ENCODE peak calls at places on chromosomes 7 and 10, in six cellular contexts. K, Y, D, U, W and G are unnamed samples.

GRCh38 chr7:42167914-42168236 is 69.1 kb downstream of the GLI3 start:
- DNase-seq in K (no peak), Y (no peak), D (no peak), U (no peak), W (no peak), G (no peak)

GRCh38 chr7:64574481-64575159 is 11.7 kb upstream of the ZNF680 start:
- DNase-seq in K (no peak), Y (no peak), D (no peak), U (no peak), W (peak), G (no peak)

GRCh38 chr10:26475448-26475847 is 37.3 kb downstream of the APBB1IP start:
- DNase-seq in K (no peak), Y (no peak), D (no peak), U (no peak), W (no peak), G (no peak)

GRCh38 chr10:121236621-121237020 is 361.6 kb downstream of the FGFR2 start:
- DNase-seq in K (peak), Y (no peak), D (no peak), U (no peak), W (no peak), G (no peak)

GRCh38 chr7:38017320-38017719 is 96.9 kb downstream of the EPDR1 start:
- DNase-seq in K (no peak), Y (no peak), D (no peak), U (no peak), W (no peak), G (no peak)

GRCh38 chr10:114239994-114240345 is 916 bp downstream of the VWA2 start:
- DNase-seq in K (no peak), Y (no peak), D (no peak), U (no peak), W (peak), G (no peak)

GRCh38 chr10:11086177-11086576 is 68.5 kb downstream of the CELF2 start:
- DNase-seq in K (no peak), Y (no peak), D (no peak), U (no peak), W (no peak), G (peak)

GRCh38 chr7:54811016-54811924 is 52.3 kb upstream of the SEC61G start:
- DNase-seq in K (no peak), Y (peak), D (no peak), U (no peak), W (no peak), G (no peak)

GRCh38 chr7:128913856-128914565 is 3.5 kb upstream of the KCP start:
- DNase-seq in K (no peak), Y (no peak), D (no peak), U (no peak), W (no peak), G (no peak)

GRCh38 chr10:113487154-113487553 is 65.7 kb upstream of the HABP2 start:
- DNase-seq in K (no peak), Y (peak), D (no peak), U (no peak), W (no peak), G (no peak)

GRCh38 chr10:47090903-47091302 is 179.7 kb downstream of the PTPN20 start:
- DNase-seq in K (no peak), Y (no peak), D (no peak), U (no peak), W (no peak), G (no peak)

GRCh38 chr7:18350678-18351077 is 144.9 kb upstream of the HDAC9 start:
- DNase-seq in K (no peak), Y (no peak), D (no peak), U (no peak), W (no peak), G (no peak)

GRCh38 chr10:97679594-97679993 is 7.4 kb downstream of the AVPI1 start:
- DNase-seq in K (no peak), Y (no peak), D (no peak), U (no peak), W (no peak), G (no peak)

GRCh38 chr10:110209926-110210662 is 2.7 kb downstream of the MXI1 start:
- DNase-seq in K (no peak), Y (peak), D (peak), U (peak), W (peak), G (peak)

GRCh38 chr10:110326351-110327032 is 21.8 kb upstream of the SMNDC1 start:
- DNase-seq in K (peak), Y (peak), D (no peak), U (no peak), W (no peak), G (no peak)

GRCh38 chr10:33381391-33381790 is 46.9 kb upstream of the NRP1 start:
- DNase-seq in K (no peak), Y (no peak), D (no peak), U (no peak), W (no peak), G (no peak)

GRCh38 chr10:17432738-17433137 is 21.7 kb downstream of the ST8SIA6 start:
- DNase-seq in K (no peak), Y (peak), D (no peak), U (no peak), W (no peak), G (no peak)

GRCh38 chr7:130290745-130291144 is 2.2 kb upstream of the CPA4 start:
- DNase-seq in K (peak), Y (peak), D (no peak), U (no peak), W (no peak), G (no peak)

GRCh38 chr10:14952851-14953451 is 945 bp downstream of the DCLRE1C start:
- DNase-seq in K (no peak), Y (no peak), D (no peak), U (peak), W (peak), G (peak)

GRCh38 chr7:143005632-143006260 is 21.2 kb downstream of the OR9A2 start:
- DNase-seq in K (no peak), Y (no peak), D (no peak), U (no peak), W (no peak), G (no peak)

GRCh38 chr7:84617265-84618030 is 422.9 kb upstream of the SEMA3A start:
- DNase-seq in K (no peak), Y (peak), D (no peak), U (no peak), W (no peak), G (no peak)

GRCh38 chr10:1120761-1121160 is 64.6 kb downstream of the WDR37 start:
- DNase-seq in K (no peak), Y (no peak), D (no peak), U (no peak), W (no peak), G (no peak)

GRCh38 chr7:18305866-18306265 is 189.7 kb upstream of the HDAC9 start:
- DNase-seq in K (no peak), Y (no peak), D (no peak), U (no peak), W (no peak), G (no peak)

GRCh38 chr7:15305002-15305600 is 256.7 kb downstream of the AGMO start:
- DNase-seq in K (peak), Y (peak), D (peak), U (peak), W (peak), G (peak)

GRCh38 chr10:90872648-90873020 is 860 bp downstream of the RPP30 start:
- DNase-seq in K (no peak), Y (no peak), D (no peak), U (no peak), W (no peak), G (no peak)

GRCh38 chr10:116490028-116490662 is 55.6 kb upstream of the PNLIP start:
- DNase-seq in K (peak), Y (peak), D (peak), U (peak), W (peak), G (peak)

GRCh38 chr10:3755440-3756359 is 29.3 kb downstream of the KLF6 start:
- DNase-seq in K (no peak), Y (peak), D (no peak), U (no peak), W (no peak), G (peak)

GRCh38 chr10:129910861-129911260 is 53.2 kb downstream of the EBF3 start:
- DNase-seq in K (no peak), Y (no peak), D (no peak), U (no peak), W (no peak), G (no peak)

GRCh38 chr10:97366572-97366971 is 32.0 kb upstream of the FRAT2 start:
- DNase-seq in K (no peak), Y (no peak), D (no peak), U (no peak), W (no peak), G (no peak)

GRCh38 chr7:137399827-137400823 is 56.6 kb upstream of the PTN start:
- DNase-seq in K (no peak), Y (peak), D (no peak), U (no peak), W (no peak), G (no peak)

GRCh38 chr7:93821463-93821862 is 69.1 kb downstream of the TFPI2 start:
- DNase-seq in K (no peak), Y (no peak), D (peak), U (no peak), W (no peak), G (no peak)

GRCh38 chr10:132387723-132388210 is 9.2 kb upstream of the PWWP2B start:
- DNase-seq in K (no peak), Y (peak), D (no peak), U (peak), W (peak), G (peak)

GRCh38 chr7:110448918-110449317 is 642.0 kb upstream of the LRRN3 start:
- DNase-seq in K (no peak), Y (no peak), D (no peak), U (no peak), W (no peak), G (no peak)

GRCh38 chr10:43284341-43284910 is 17.6 kb upstream of the RASGEF1A start:
- DNase-seq in K (no peak), Y (peak), D (peak), U (peak), W (peak), G (peak)

GRCh38 chr7:5344342-5344741 is 61.6 kb downstream of the SLC29A4 start:
- DNase-seq in K (no peak), Y (no peak), D (no peak), U (no peak), W (no peak), G (no peak)

GRCh38 chr10:86043236-86043635 is 323.4 kb downstream of the GRID1 start:
- DNase-seq in K (no peak), Y (no peak), D (no peak), U (no peak), W (no peak), G (no peak)

GRCh38 chr10:93749218-93749799 is 8.4 kb upstream of the LGI1 start:
- DNase-seq in K (no peak), Y (no peak), D (no peak), U (no peak), W (peak), G (peak)

GRCh38 chr10:5905854-5906507 is 15.9 kb downstream of the FBH1 start:
- DNase-seq in K (no peak), Y (no peak), D (no peak), U (no peak), W (no peak), G (no peak)

GRCh38 chr7:5457245-5457735 is 33.7 kb upstream of the TNRC18 start:
- DNase-seq in K (no peak), Y (no peak), D (no peak), U (peak), W (no peak), G (no peak)

GRCh38 chr7:25407932-25408480 is 179.7 kb upstream of the NPVF start:
- DNase-seq in K (no peak), Y (no peak), D (no peak), U (no peak), W (peak), G (no peak)
- TF ChIP-seq EZH2phosphoT487 in K (no peak), Y (no peak), D (no peak), U (no peak), W (no peak), G (no peak)

DNA sequence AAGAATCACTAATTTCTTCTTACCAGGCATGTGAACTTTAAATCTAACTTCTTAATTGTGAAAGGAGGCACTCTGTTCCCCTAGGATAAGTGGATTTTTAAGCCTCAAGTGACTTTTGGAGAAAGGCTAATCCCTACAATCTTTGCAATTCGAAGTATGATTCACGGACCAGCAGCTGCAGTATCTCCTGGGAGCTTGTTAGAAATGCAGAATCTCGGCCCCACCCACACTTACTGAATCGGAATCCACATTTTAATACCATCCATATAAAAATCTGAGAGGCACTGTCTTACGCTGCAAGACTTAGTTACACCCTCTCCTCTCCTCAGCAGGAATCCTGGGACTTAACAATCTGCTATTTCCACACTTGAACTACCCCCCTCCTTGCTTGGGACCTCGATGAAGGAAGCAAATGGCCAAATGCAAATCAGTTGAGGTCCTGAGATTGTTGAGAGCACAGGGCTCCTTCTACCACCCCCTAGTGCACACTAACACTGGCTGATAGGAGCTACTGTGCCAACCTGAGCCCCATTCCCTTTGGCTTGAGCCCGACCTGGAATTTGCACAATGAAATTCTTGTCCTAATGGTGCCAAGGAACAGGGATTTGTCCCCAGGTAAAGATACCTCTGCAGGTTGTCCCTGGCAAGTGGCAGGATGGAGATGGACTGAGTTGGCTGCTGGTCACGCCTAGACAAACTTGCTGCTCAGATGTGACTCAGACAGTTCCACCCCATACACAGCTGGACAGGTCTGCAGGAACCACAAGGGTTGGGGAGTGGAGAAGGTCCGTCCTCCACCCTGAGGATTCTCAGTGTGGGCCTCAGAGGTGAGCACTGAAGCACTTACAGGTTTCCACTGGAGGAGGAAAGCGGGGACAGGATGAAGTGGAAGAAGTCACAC is 20.8 kb downstream of the ITPRIP start:
- DNase-seq in K (no peak), Y (peak), D (no peak), U (peak), W (no peak), G (peak)
- TF ChIP-seq CTCF in K (no peak), Y (no peak), D (no peak), U (peak), W (peak), G (no peak)

DNA sequence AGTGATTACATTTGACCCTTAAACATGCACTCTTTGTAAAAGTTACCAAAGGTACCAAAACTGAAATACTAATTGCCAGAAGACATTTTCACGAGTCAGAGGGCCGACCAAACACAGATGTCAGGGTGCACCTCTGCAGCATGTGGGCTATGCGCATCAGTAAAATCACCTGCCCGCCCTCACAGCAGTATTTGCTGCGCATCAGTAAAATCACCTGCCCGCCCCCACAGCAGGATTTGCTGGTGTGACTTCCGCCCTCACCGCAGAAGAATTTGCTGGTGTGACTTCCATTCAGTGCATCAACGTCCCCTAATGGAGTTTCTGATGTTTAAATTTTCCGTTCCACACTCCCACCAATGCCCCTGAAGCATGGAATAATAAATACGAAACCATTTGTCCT is 202.9 kb downstream of the PTPRN2 start:
- DNase-seq in K (no peak), Y (no peak), D (no peak), U (no peak), W (no peak), G (no peak)
- TF ChIP-seq EZH2phosphoT487 in K (no peak), Y (no peak), D (no peak), U (no peak), W (no peak), G (no peak)

GRCh38 chr10:49778197-49778596 is 16.1 kb upstream of the OGDHL start:
- DNase-seq in K (no peak), Y (no peak), D (no peak), U (no peak), W (no peak), G (no peak)

GRCh38 chr10:49784631-49785030 is 22.5 kb upstream of the OGDHL start:
- DNase-seq in K (no peak), Y (no peak), D (no peak), U (no peak), W (no peak), G (no peak)

GRCh38 chr10:49781247-49781646 is 19.1 kb upstream of the OGDHL start:
- DNase-seq in K (no peak), Y (peak), D (no peak), U (no peak), W (no peak), G (no peak)

DNA sequence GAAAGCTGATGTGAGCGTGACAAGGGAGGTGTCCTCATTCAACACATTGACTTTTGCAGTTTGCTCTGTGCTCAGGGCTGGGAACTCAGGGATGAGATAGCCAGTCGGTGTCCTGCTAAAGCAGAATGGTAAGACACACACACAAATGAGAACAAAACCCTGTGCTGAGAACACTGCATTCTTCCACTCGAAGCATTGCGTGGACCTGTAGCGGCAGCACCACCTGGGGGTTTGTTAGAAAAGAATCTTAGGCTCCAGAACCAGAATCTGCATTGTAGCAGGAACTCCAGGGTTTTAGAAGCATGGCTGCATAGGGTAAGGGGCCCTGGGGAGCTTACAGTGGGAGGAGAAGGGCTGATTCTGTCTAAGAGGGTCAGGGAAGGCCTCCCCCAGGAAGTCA is 21.5 kb upstream of the OGDHL start:
- DNase-seq in K (no peak), Y (peak), D (no peak), U (no peak), W (peak), G (no peak)
- TF ChIP-seq CTCF in K (no peak), Y (peak), D (no peak), U (no peak), W (peak), G (no peak)

GRCh38 chr10:78718032-78718572 is 350.7 kb upstream of the ZMIZ1 start:
- DNase-seq in K (no peak), Y (no peak), D (no peak), U (no peak), W (no peak), G (no peak)

GRCh38 chr10:78715435-78715834 is 353.3 kb upstream of the ZMIZ1 start:
- DNase-seq in K (no peak), Y (no peak), D (no peak), U (no peak), W (no peak), G (no peak)

GRCh38 chr10:78719276-78719675 is 349.5 kb upstream of the ZMIZ1 start:
- DNase-seq in K (no peak), Y (no peak), D (no peak), U (no peak), W (no peak), G (no peak)

GRCh38 chr10:78716034-78716660 is 352.6 kb upstream of the ZMIZ1 start:
- DNase-seq in K (no peak), Y (no peak), D (no peak), U (no peak), W (no peak), G (no peak)

DNA sequence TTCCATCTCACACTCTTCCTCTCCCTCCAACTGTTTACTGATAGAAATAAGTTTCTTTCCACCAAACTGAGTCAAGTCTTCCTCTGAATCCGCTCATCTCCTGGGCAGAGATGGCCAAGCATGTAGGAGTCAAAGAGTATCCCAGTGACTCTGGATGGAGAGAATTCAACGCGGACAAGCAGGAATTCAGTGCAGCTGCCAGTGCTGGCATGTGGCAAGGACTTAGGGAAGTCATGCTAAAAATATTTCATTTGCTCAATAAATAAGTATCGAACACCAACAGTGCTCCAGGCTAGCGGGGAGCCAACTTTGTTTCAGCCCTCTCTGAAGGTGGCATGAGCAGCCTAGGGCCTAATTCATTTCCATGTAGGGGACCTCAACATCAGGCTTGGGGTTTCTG is 351.6 kb upstream of the ZMIZ1 start:
- DNase-seq in K (no peak), Y (peak), D (no peak), U (no peak), W (no peak), G (no peak)
- TF ChIP-seq EZH2phosphoT487 in K (no peak), Y (no peak), D (no peak), U (no peak), W (no peak), G (no peak)

GRCh38 chr10:118615888-118616287 is 20.4 kb upstream of the PRLHR start:
- DNase-seq in K (peak), Y (peak), D (no peak), U (no peak), W (peak), G (no peak)
- TF ChIP-seq CTCF in K (no peak), Y (no peak), D (no peak), U (peak), W (peak), G (no peak)

GRCh38 chr7:28998110-28998509 is 40.0 kb upstream of the TRIL start:
- DNase-seq in K (no peak), Y (no peak), D (no peak), U (no peak), W (no peak), G (no peak)
- TF ChIP-seq EZH2phosphoT487 in K (no peak), Y (no peak), D (no peak), U (no peak), W (no peak), G (no peak)

DNA sequence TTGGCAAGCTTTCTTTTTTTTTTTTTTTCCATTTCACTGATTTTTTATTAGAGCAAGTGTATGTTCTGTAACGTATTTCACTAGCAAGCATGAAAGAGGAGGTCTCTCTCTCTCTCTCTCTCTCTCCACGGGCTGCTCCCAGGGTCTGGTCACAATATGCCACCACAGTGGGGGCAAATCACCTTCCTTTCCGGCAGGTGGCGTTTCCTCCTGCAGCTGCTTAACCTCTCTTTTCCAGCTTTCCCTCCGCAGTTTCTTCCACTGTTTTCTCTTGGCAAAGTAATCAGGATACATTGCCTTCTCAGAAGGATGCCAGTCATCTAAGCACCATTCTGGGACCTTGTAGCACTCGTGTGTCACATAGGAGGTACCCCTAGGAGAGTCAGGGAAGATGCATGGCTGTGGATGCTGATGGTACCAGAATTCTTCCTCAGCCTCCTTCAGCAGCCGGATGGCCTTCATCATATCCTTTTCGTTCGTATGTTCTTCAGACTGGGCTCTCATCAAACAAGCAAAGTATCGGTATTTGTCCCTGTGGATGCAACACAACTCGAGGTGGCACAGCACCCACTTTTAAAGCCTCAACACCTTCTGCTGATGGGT is 197.3 kb upstream of the PODXL start:
- DNase-seq in K (peak), Y (peak), D (no peak), U (peak), W (peak), G (peak)
- TF ChIP-seq CTCF in K (peak), Y (peak), D (no peak), U (peak), W (peak), G (peak)